ENCODE peak calls at places on chromosomes 13 and 19, in five cellular contexts. One of them, this sample, is unnamed. For H3K4me1, the result is how much of the 10 kb centered on the place peaks cover.

GRCh38 chr19:31304877-31305312 is 44.3 kb downstream of the TSHZ3 start:
- DNase-seq in left ventricle myocardium inferior: no peak
- DNase-seq in stomach: no peak
- DNase-seq in sigmoid colon: peak
- DNase-seq in psoas muscle: no peak
- DNase-seq in this sample: no peak

GRCh38 chr13:98791611-98792010 is 39.1 kb upstream of the SLC15A1 start:
- DNase-seq in stomach: no peak
- DNase-seq in left ventricle myocardium inferior: no peak
- DNase-seq in sigmoid colon: no peak
- DNase-seq in psoas muscle: no peak
- DNase-seq in this sample: no peak

GRCh38 chr19:56314018-56314583 is 538 bp downstream of the ZSCAN5A start:
- DNase-seq in psoas muscle: no peak
- DNase-seq in sigmoid colon: no peak
- DNase-seq in left ventricle myocardium inferior: no peak
- DNase-seq in stomach: no peak
- DNase-seq in this sample: no peak

GRCh38 chr13:70249332-70250064 is 141.2 kb upstream of the KLHL1 start:
- DNase-seq in psoas muscle: no peak
- DNase-seq in sigmoid colon: no peak
- DNase-seq in left ventricle myocardium inferior: no peak
- DNase-seq in stomach: no peak
- DNase-seq in this sample: no peak

GRCh38 chr19:33298146-33298911 is 4.0 kb downstream of the CEBPA start:
- DNase-seq in left ventricle myocardium inferior: no peak
- DNase-seq in psoas muscle: no peak
- DNase-seq in stomach: peak
- DNase-seq in sigmoid colon: peak
- DNase-seq in this sample: peak

GRCh38 chr13:35648109-35648508 is 171.6 kb upstream of the MAB21L1 start:
- DNase-seq in psoas muscle: no peak
- DNase-seq in stomach: no peak
- DNase-seq in left ventricle myocardium inferior: no peak
- DNase-seq in sigmoid colon: no peak
- DNase-seq in this sample: no peak

GRCh38 chr19:45558399-45558878 is 26.2 kb downstream of the OPA3 start:
- DNase-seq in stomach: peak
- DNase-seq in left ventricle myocardium inferior: no peak
- DNase-seq in sigmoid colon: no peak
- DNase-seq in psoas muscle: no peak
- DNase-seq in this sample: no peak

GRCh38 chr19:27776020-27776419 is 1436.9 kb downstream of the UQCRFS1 start:
- DNase-seq in stomach: no peak
- DNase-seq in left ventricle myocardium inferior: no peak
- DNase-seq in psoas muscle: no peak
- DNase-seq in sigmoid colon: no peak
- DNase-seq in this sample: no peak

GRCh38 chr19:9622531-9622930 is 1.5 kb upstream of the ZNF561 start:
- DNase-seq in sigmoid colon: no peak
- DNase-seq in left ventricle myocardium inferior: no peak
- DNase-seq in stomach: no peak
- DNase-seq in psoas muscle: no peak
- DNase-seq in this sample: no peak

GRCh38 chr19:9621156-9622037 is at the start of gene ZNF561:
- DNase-seq in stomach: peak
- DNase-seq in psoas muscle: peak
- DNase-seq in sigmoid colon: peak
- DNase-seq in left ventricle myocardium inferior: peak
- DNase-seq in this sample: peak

GRCh38 chr19:9615828-9616227 is 5.2 kb downstream of the ZNF561 start:
- DNase-seq in psoas muscle: no peak
- DNase-seq in stomach: no peak
- DNase-seq in sigmoid colon: no peak
- DNase-seq in left ventricle myocardium inferior: no peak
- DNase-seq in this sample: no peak

GRCh38 chr19:9620842-9621155 is 233 bp downstream of the ZNF561 start:
- DNase-seq in left ventricle myocardium inferior: no peak
- DNase-seq in sigmoid colon: no peak
- DNase-seq in psoas muscle: no peak
- DNase-seq in stomach: no peak
- DNase-seq in this sample: no peak
- H3K4me1 ChIP-seq in left ventricle myocardium inferior: under half
- H3K4me1 ChIP-seq in sigmoid colon: under half
- H3K4me1 ChIP-seq in psoas muscle: under half
- H3K4me1 ChIP-seq in stomach: under half
- H3K4me1 ChIP-seq in this sample: under half

GRCh38 chr13:21611385-21611784 is 7.4 kb upstream of the MICU2 start:
- DNase-seq in sigmoid colon: no peak
- DNase-seq in psoas muscle: no peak
- DNase-seq in left ventricle myocardium inferior: no peak
- DNase-seq in stomach: no peak
- DNase-seq in this sample: no peak

GRCh38 chr13:21606781-21607180 is 2.8 kb upstream of the MICU2 start:
- DNase-seq in psoas muscle: no peak
- DNase-seq in sigmoid colon: no peak
- DNase-seq in stomach: no peak
- DNase-seq in left ventricle myocardium inferior: no peak
- DNase-seq in this sample: no peak

GRCh38 chr13:21613791-21614190 is 9.8 kb upstream of the MICU2 start:
- DNase-seq in stomach: no peak
- DNase-seq in sigmoid colon: no peak
- DNase-seq in psoas muscle: no peak
- DNase-seq in left ventricle myocardium inferior: no peak
- DNase-seq in this sample: no peak

GRCh38 chr13:21608961-21609360 is 5.0 kb upstream of the MICU2 start:
- DNase-seq in sigmoid colon: no peak
- DNase-seq in left ventricle myocardium inferior: no peak
- DNase-seq in psoas muscle: no peak
- DNase-seq in stomach: no peak
- DNase-seq in this sample: no peak

DNA sequence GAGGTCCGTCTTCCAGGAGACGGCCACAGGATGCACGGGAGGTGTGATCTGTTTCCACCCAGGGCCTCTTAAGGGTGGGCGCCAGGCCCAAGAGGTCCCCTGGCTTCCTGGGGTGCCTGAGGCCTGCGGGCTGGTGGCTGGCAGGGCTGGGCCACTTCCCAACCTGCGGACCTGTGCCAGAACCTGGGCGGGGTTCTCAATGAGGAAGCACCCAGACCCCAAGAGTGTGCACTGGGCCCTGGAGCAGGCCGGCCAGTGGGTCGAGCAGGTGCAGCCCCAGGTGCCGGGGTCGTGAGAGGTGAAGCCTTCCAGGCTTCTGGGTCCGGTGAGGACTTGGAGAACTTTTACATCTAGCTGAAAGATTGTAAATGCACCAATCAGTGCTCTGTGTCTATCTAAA is 6.7 kb upstream of the MICU2 start:
- DNase-seq in psoas muscle: no peak
- DNase-seq in sigmoid colon: no peak
- DNase-seq in left ventricle myocardium inferior: no peak
- DNase-seq in stomach: no peak
- DNase-seq in this sample: no peak
- H3K4me3 ChIP-seq in psoas muscle: no peak
- H3K4me3 ChIP-seq in sigmoid colon: no peak
- H3K4me3 ChIP-seq in left ventricle myocardium inferior: no peak
- H3K4me3 ChIP-seq in stomach: no peak
- H3K4me3 ChIP-seq in this sample: no peak

DNA sequence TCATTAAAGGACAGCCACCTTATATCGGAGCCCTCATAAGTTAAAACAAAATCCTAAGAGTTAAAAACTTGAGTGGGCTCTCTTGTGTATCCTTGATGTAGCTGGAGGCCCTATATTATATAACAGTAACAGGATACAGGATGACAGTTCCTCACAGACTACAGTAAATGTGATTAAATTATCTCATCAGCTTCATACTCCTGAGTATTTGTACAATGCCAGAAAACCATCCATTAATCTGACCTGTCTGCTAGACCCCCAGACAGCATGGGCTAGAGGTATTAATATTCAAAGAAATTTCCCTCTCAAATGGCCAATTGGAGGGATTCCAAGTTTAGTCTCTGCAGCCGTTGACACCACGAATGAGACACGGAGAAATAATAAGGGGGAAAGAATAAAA is 155.7 kb upstream of the KLF12 start:
- DNase-seq in left ventricle myocardium inferior: no peak
- DNase-seq in psoas muscle: no peak
- DNase-seq in stomach: no peak
- DNase-seq in sigmoid colon: no peak
- DNase-seq in this sample: no peak
- H3K4me1 ChIP-seq in left ventricle myocardium inferior: under half
- H3K4me1 ChIP-seq in psoas muscle: under half
- H3K4me1 ChIP-seq in stomach: under half
- H3K4me1 ChIP-seq in sigmoid colon: half or more
- H3K4me1 ChIP-seq in this sample: under half

DNA sequence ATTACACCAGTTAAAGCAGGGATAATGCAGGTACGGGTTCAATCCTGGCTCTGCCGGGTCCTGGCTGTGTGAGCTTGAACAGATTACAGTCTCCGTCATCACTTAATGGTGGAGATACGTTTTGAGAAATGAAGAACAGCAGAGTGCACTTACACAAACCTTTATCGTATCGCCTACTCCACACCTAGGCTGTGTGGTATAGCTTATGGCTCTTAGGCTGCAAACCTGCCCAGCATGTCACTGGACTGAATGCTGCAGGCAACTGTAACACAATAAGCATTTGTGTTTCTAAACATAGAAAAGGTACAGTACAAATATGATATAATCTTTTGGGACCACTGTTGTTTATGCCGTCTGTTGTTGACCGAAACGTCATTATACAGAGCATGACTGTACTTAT is 11.5 kb downstream of the KRTDAP start:
- DNase-seq in left ventricle myocardium inferior: no peak
- DNase-seq in psoas muscle: no peak
- DNase-seq in stomach: no peak
- DNase-seq in sigmoid colon: no peak
- DNase-seq in this sample: no peak
- H3K4me3 ChIP-seq in left ventricle myocardium inferior: no peak
- H3K4me3 ChIP-seq in psoas muscle: no peak
- H3K4me3 ChIP-seq in stomach: no peak
- H3K4me3 ChIP-seq in sigmoid colon: no peak
- H3K4me3 ChIP-seq in this sample: no peak